ENCODE peak calls at places on chromosomes 6 and 20, in five cellular contexts. R is NB4, M is A549, N is HepG2, T is GM12878. S is an unnamed sample.
A peak's percentile ranks its signal among the peaks of the same experiment; 100 is the strongest.

GRCh38 chr6:47105469-47106188 is 63.5 kb upstream of the ADGRF1 start:
- DNase-seq in T (no peak), N (no peak), R (no peak), M (no peak), S (no peak)

GRCh38 chr6:158850807-158851115 is 31.6 kb upstream of the EZR start:
- DNase-seq in N (no peak), T (no peak), M (no peak), R (no peak), S (no peak)

GRCh38 chr6:139290787-139291294 is 957 bp downstream of the TXLNB start:
- DNase-seq in N (no peak), T (peak; percentile 88), R (peak; percentile 86), M (no peak), S (peak; percentile 79)

GRCh38 chr20:37205130-37205529 is 25.8 kb upstream of the MROH8 start:
- DNase-seq in N (no peak), R (no peak), M (no peak), T (no peak), S (no peak)

GRCh38 chr6:87700729-87701675 is 1.0 kb downstream of the AKIRIN2 start:
- DNase-seq in R (peak; percentile 81), T (peak; percentile 43), M (peak; percentile 44), N (peak; percentile 73), S (peak; percentile 72)

GRCh38 chr6:19731286-19731685 is 105.9 kb upstream of the ID4 start:
- DNase-seq in N (peak; percentile 9), R (no peak), M (peak; percentile 4), T (no peak), S (no peak)

GRCh38 chr6:7282097-7282906 is 30.7 kb downstream of the SSR1 start:
- DNase-seq in M (no peak), T (no peak), N (no peak), R (no peak), S (no peak)

GRCh38 chr6:13229205-13230085 is 98.9 kb downstream of the TBC1D7 start:
- DNase-seq in T (peak; percentile 88), N (peak; percentile 49), R (no peak), M (peak; percentile 7), S (no peak)

GRCh38 chr20:51318058-51318960 is 224.2 kb downstream of the NFATC2 start:
- DNase-seq in R (peak; percentile 74), T (no peak), M (peak; percentile 32), N (peak; percentile 47), S (peak; percentile 12)

GRCh38 chr6:40809627-40810026 is 222.5 kb upstream of the LRFN2 start:
- DNase-seq in N (no peak), T (no peak), R (no peak), M (no peak), S (no peak)

GRCh38 chr6:26024651-26025046 is 62.0 kb downstream of the TRIM38 start:
- DNase-seq in T (no peak), M (no peak), N (no peak), R (no peak), S (no peak)

GRCh38 chr20:46009847-46010246 is 1.1 kb downstream of the MMP9 start:
- DNase-seq in T (no peak), R (no peak), N (no peak), M (no peak), S (no peak)

GRCh38 chr6:159309723-159310122 is 140.5 kb downstream of the FNDC1 start:
- DNase-seq in M (no peak), N (no peak), R (no peak), T (no peak), S (no peak)

GRCh38 chr6:82076855-82077254 is 170.7 kb downstream of the IBTK start:
- DNase-seq in R (peak; percentile 10), T (no peak), N (no peak), M (no peak), S (peak; percentile 69)

GRCh38 chr6:37049990-37050853 is 44.8 kb downstream of the FGD2 start:
- DNase-seq in N (no peak), R (peak; percentile 92), T (no peak), M (no peak), S (no peak)

GRCh38 chr6:37048851-37049734 is 43.6 kb downstream of the FGD2 start:
- DNase-seq in N (no peak), R (no peak), T (peak; percentile 53), M (no peak), S (peak; percentile 39)

GRCh38 chr6:37049735-37049989 is 44.2 kb downstream of the FGD2 start:
- DNase-seq in N (no peak), T (no peak), M (no peak), R (no peak), S (no peak)

GRCh38 chr6:37047933-37048850 is 42.7 kb downstream of the FGD2 start:
- DNase-seq in N (no peak), T (no peak), M (no peak), R (no peak), S (no peak)

GRCh38 chr6:37047421-37047931 is 42.0 kb downstream of the FGD2 start:
- DNase-seq in T (no peak), M (no peak), N (no peak), R (no peak), S (no peak)
- TF ChIP-seq MYC in T (no peak), M (no peak), N (no peak), R (no peak), S (no peak)

DNA sequence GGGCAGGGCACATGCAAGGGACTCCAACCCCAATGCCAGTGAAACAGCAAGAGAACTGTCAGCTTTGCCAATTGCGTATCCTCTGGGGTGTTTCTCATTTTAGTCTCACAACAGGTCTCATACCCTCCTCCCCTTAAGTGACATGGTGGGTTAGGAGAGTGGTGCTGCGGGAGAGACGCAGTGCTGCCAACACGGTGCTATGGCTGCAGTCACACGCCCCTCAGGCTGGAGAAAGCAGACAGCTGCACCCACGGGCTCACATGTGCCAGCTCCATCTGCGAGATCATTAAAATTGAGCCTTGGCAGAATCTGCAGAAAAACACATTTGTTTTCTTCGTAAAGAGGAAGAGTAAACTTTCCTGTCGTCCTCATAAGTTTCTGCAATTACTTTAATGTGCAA is 114.7 kb downstream of the ANKRD60 start:
- DNase-seq in N (no peak), R (no peak), M (no peak), T (no peak), S (no peak)
- TF ChIP-seq MAX in N (no peak), R (no peak), M (no peak), T (no peak), S (no peak)

DNA sequence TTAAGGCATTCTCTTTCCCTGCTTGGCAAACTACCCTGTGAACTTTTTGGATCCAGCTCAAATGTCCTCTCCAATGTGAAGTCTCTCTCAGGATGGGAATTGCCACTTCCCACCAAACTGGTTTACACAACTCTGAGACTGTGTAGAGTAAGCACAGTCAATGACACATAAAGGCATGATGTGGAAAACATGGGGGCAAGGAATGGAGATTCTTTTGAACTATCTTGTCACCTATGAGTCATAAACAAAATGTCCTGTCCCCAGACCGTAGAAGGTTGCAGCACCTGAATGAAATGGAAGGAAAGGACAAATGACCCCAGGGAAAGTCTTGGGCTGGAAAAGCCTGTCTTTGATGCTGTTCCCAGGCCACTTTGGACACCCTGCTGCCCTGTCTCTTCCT is 11.0 kb upstream of the KIF13A start:
- DNase-seq in M (no peak), N (peak; percentile 34), R (no peak), T (no peak), S (no peak)
- TF ChIP-seq MYC in M (no peak), N (no peak), R (no peak), T (no peak), S (no peak)

GRCh38 chr6:150939399-150939798 is 73.9 kb downstream of the MTHFD1L start:
- DNase-seq in N (no peak), T (no peak), M (no peak), R (no peak), S (no peak)
- TF ChIP-seq MAX in N (no peak), T (no peak), M (no peak), R (no peak), S (no peak)

DNA sequence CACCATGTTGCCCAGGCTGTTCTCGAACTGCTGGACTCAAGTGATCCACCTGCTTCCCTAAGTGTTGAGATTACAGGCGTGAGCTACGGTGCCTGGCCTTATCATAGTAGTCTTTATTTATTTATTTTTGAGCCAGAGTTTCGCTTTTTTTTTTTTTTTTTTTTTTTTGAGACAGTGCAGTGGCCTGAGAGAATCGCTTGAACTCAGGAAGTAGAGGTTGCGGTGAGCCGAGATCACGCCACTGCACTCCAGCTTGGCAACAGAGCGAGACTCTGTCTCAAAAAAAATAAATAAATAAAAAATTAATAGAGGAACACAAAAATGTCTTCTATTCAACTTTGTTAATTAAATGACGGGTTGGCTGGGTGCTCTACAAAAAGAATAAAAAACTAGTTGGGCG is 12.9 kb downstream of the MAPRE1 start:
- DNase-seq in T (no peak), N (no peak), R (no peak), M (no peak), S (no peak)
- TF ChIP-seq MYC in T (no peak), N (no peak), R (no peak), M (no peak), S (no peak)

GRCh38 chr20:57467742-57468141 is 57.2 kb downstream of the CTCFL start:
- DNase-seq in T (no peak), M (no peak), R (no peak), N (no peak), S (no peak)

GRCh38 chr20:57470666-57471495 is 54.1 kb downstream of the CTCFL start:
- DNase-seq in R (no peak), M (no peak), N (no peak), T (no peak), S (no peak)

GRCh38 chr20:57470212-57470522 is 54.8 kb downstream of the CTCFL start:
- DNase-seq in T (no peak), M (no peak), R (no peak), N (no peak), S (no peak)

GRCh38 chr20:57468523-57469417 is 56.2 kb downstream of the CTCFL start:
- DNase-seq in M (no peak), T (no peak), R (no peak), N (no peak), S (no peak)

GRCh38 chr20:57469418-57470211 is 55.3 kb downstream of the CTCFL start:
- DNase-seq in T (no peak), R (no peak), M (no peak), N (no peak), S (no peak)
- TF ChIP-seq MAX in T (no peak), R (no peak), M (no peak), N (no peak), S (no peak)

DNA sequence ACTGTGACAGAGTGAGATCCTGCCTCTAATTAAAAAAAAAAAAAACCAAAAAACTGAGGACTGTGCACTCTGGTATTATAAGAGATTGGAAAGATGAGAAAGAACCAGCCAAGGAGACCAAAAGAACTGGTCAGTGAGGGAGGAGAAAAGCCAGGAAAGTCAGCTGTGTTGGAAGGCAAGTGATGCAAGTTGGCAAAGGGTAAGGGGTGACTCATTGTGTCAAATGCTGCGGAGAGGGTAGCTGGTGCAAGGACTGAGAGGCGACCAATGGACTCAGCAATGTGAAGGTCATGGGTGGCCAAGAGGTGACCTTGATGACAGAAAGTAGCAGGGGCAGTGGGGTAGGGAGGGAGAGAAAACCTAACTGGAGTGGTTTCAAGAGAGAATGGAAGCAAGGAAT is 27.4 kb upstream of the LRRN4 start:
- DNase-seq in M (no peak), T (no peak), R (peak; percentile 11), N (peak; percentile 26), S (no peak)
- TF ChIP-seq MYC in M (no peak), T (no peak), R (no peak), N (no peak), S (no peak)